ENCODE peak calls at places on chromosomes 2 and 18, in eight cellular contexts. X is epithelial cell of proximal tubule, N is uterus, E is SK-N-SH, A is upper lobe of right lung, J is dorsolateral prefrontal cortex, P is RWPE1, D is cardiac fibroblast. T is an unnamed sample.

GRCh38 chr18:45161850-45162249 is 453.4 kb upstream of the SLC14A2 start:
- DNase-seq in X (no peak), N (no peak), E (no peak), A (no peak), J (no peak), P (no peak), D (no peak), T (no peak)

GRCh38 chr2:223993634-223994232 is 36.5 kb downstream of the MRPL44 start:
- DNase-seq in X (peak; percentile 39), N (peak; percentile 56), E (peak; percentile 69), A (no peak), J (peak; percentile 69), P (peak; percentile 62), D (peak; percentile 92), T (no peak)

GRCh38 chr18:12056034-12056883 is 37.4 kb upstream of the ANKRD62 start:
- DNase-seq in X (no peak), N (no peak), E (no peak), A (no peak), J (no peak), P (no peak), D (no peak), T (no peak)

GRCh38 chr2:188333751-188334524 is 42.3 kb downstream of the GULP1 start:
- DNase-seq in X (no peak), N (no peak), E (no peak), A (no peak), J (no peak), P (no peak), D (peak; percentile 45), T (no peak)

GRCh38 chr2:26429779-26430654 is 28.3 kb downstream of the DRC1 start:
- DNase-seq in X (no peak), N (no peak), E (no peak), A (no peak), J (no peak), P (no peak), D (peak; percentile 4), T (no peak)

GRCh38 chr18:48875942-48876511 is 74.7 kb downstream of the SMAD7 start:
- DNase-seq in X (peak; percentile 15), N (no peak), E (peak; percentile 61), A (peak; percentile 57), J (no peak), P (no peak), D (no peak), T (no peak)

GRCh38 chr2:182855376-182855775 is 11.1 kb downstream of the FRZB start:
- DNase-seq in X (no peak), N (no peak), E (no peak), A (no peak), J (no peak), P (no peak), D (no peak), T (no peak)

GRCh38 chr18:69000366-69000765 is 202.5 kb downstream of the CCDC102B start:
- DNase-seq in X (no peak), N (no peak), E (no peak), A (no peak), J (no peak), P (no peak), D (peak; percentile 52), T (no peak)

GRCh38 chr2:152413228-152414030 is 78.5 kb downstream of the FMNL2 start:
- DNase-seq in X (no peak), N (no peak), E (no peak), A (no peak), J (no peak), P (no peak), D (peak; percentile 52), T (no peak)

GRCh38 chr2:11498543-11499034 is 32.6 kb upstream of the E2F6 start:
- DNase-seq in X (no peak), N (peak; percentile 54), E (peak; percentile 80), A (no peak), J (peak; percentile 74), P (no peak), D (no peak), T (no peak)

GRCh38 chr18:32550958-32551357 is 80.3 kb upstream of the GAREM1 start:
- DNase-seq in X (no peak), N (no peak), E (no peak), A (no peak), J (no peak), P (no peak), D (no peak), T (no peak)

GRCh38 chr2:215507126-215507525 is 71.3 kb upstream of the FN1 start:
- DNase-seq in X (no peak), N (no peak), E (no peak), A (no peak), J (no peak), P (no peak), D (no peak), T (no peak)

GRCh38 chr2:143758629-143759330 is 629.6 kb downstream of the ARHGAP15 start:
- DNase-seq in X (no peak), N (no peak), E (no peak), A (no peak), J (no peak), P (peak; percentile 8), D (no peak), T (no peak)

GRCh38 chr2:128282246-128282975 is 36.3 kb downstream of the HS6ST1 start:
- DNase-seq in X (no peak), N (no peak), E (peak; percentile 82), A (peak; percentile 64), J (no peak), P (no peak), D (no peak), T (no peak)

GRCh38 chr18:55706893-55707292 is 118.9 kb upstream of the TCF4 start:
- DNase-seq in X (no peak), N (no peak), E (no peak), A (no peak), J (no peak), P (no peak), D (peak; percentile 96), T (no peak)

GRCh38 chr18:61322265-61322873 is 10.9 kb upstream of the CDH20 start:
- DNase-seq in X (no peak), N (no peak), E (peak; percentile 62), A (peak; percentile 65), J (peak; percentile 80), P (peak; percentile 20), D (peak; percentile 72), T (peak; percentile 63)
- TF ChIP-seq CTCF in X (peak; percentile 91), N (peak; percentile 25), E (peak; percentile 90), A (peak; percentile 60), J (peak; percentile 94), P (peak; percentile 62), D (peak; percentile 97), T (peak; percentile 98)

GRCh38 chr2:63192889-63193778 is 142.5 kb downstream of the OTX1 start:
- DNase-seq in X (no peak), N (no peak), E (no peak), A (no peak), J (no peak), P (no peak), D (no peak), T (no peak)

GRCh38 chr2:63186331-63186730 is 135.7 kb downstream of the OTX1 start:
- DNase-seq in X (no peak), N (no peak), E (no peak), A (no peak), J (no peak), P (no peak), D (no peak), T (no peak)

GRCh38 chr2:63194175-63194574 is 143.5 kb downstream of the OTX1 start:
- DNase-seq in X (no peak), N (no peak), E (no peak), A (no peak), J (no peak), P (no peak), D (no peak), T (no peak)

GRCh38 chr2:63192169-63192888 is 141.7 kb downstream of the OTX1 start:
- DNase-seq in X (no peak), N (no peak), E (no peak), A (no peak), J (no peak), P (no peak), D (no peak), T (no peak)

DNA sequence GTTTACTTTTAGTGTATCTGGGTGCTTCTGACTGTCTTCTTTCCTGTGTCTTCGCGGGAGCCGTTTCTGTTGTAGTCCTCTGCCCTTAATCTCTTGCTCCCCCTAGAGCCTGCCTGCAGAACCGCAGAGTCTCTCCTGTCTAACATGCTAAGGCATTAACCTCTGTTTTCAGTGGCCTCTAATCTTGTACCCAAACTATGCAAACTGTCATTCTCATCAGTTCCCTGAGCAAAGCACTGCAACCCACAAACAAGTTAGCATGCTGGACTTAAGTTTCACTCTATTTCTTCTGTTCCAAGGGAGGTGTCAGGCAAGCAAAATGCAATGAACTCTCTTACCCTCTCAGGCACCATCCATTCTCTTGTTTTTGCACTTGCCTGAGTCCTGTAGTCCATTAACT is 138.4 kb downstream of the OTX1 start:
- DNase-seq in X (peak; percentile 18), N (no peak), E (peak; percentile 26), A (no peak), J (no peak), P (peak; percentile 36), D (peak; percentile 69), T (no peak)
- TF ChIP-seq CTCF in X (peak; percentile 86), N (no peak), E (peak; percentile 55), A (peak; percentile 36), J (peak; percentile 28), P (peak; percentile 85), D (peak; percentile 91), T (peak; percentile 35)

GRCh38 chr2:121902171-121902591 is 146.7 kb downstream of the TSN start:
- DNase-seq in X (no peak), N (no peak), E (no peak), A (no peak), J (no peak), P (no peak), D (peak; percentile 83), T (no peak)

GRCh38 chr2:121903037-121903689 is 147.7 kb downstream of the TSN start:
- DNase-seq in X (no peak), N (no peak), E (peak; percentile 79), A (no peak), J (no peak), P (no peak), D (peak; percentile 42), T (no peak)

GRCh38 chr2:121904656-121905055 is 149.2 kb downstream of the TSN start:
- DNase-seq in X (no peak), N (no peak), E (no peak), A (no peak), J (no peak), P (no peak), D (no peak), T (no peak)

GRCh38 chr2:121900391-121900790 is 144.9 kb downstream of the TSN start:
- DNase-seq in X (no peak), N (no peak), E (no peak), A (no peak), J (no peak), P (no peak), D (no peak), T (no peak)

GRCh38 chr2:121902616-121903015 is 147.2 kb downstream of the TSN start:
- DNase-seq in X (no peak), N (no peak), E (no peak), A (no peak), J (no peak), P (no peak), D (no peak), T (no peak)
- TF ChIP-seq CTCF in X (no peak), N (no peak), E (no peak), A (no peak), J (no peak), P (no peak), D (peak; percentile 40), T (no peak)

DNA sequence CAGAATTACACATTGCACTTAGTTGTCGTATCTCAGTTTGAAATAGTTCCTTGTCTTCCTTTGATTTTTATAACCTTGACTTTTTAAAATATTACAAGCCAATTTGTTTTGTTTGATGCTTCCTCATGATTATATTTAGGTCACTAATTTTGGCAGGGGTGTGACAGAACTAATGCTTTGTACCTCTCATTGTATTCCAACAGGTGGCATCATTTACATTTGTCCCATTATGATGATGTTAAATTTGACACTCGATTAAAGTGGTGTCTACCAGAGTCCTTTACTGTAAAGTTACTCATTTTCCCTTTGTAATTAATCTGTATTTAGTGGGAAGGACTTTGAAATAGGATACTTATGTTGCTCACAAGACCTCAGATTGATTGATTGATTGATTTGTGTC is 21.5 kb upstream of the MFSD2B start:
- DNase-seq in X (no peak), N (no peak), E (no peak), A (no peak), J (no peak), P (peak; percentile 36), D (peak; percentile 44), T (no peak)
- TF ChIP-seq CTCF in X (peak; percentile 53), N (no peak), E (peak; percentile 60), A (peak; percentile 29), J (no peak), P (peak; percentile 54), D (peak; percentile 29), T (peak; percentile 32)

T was measured in D721Med.